ENCODE peak calls at places on chromosomes 6 and 20, in six cellular contexts. One of them, this sample, is unnamed.

GRCh38 chr20:17316316-17317038 is 89.6 kb downstream of the PCSK2 start:
- DNase-seq in breast epithelium: no peak
- DNase-seq in upper lobe of left lung: no peak
- DNase-seq in thoracic aorta: no peak
- DNase-seq in CD4-positive, alpha-beta memory T cell: no peak
- DNase-seq in NT2/D1: no peak
- DNase-seq in this sample: no peak

GRCh38 chr6:67201563-67201962 is 1433.5 kb upstream of the ADGRB3 start:
- DNase-seq in breast epithelium: no peak
- DNase-seq in upper lobe of left lung: no peak
- DNase-seq in thoracic aorta: no peak
- DNase-seq in CD4-positive, alpha-beta memory T cell: no peak
- DNase-seq in NT2/D1: no peak
- DNase-seq in this sample: no peak

GRCh38 chr6:164322533-164322932 is 908.0 kb downstream of the QKI start:
- DNase-seq in breast epithelium: no peak
- DNase-seq in upper lobe of left lung: no peak
- DNase-seq in thoracic aorta: no peak
- DNase-seq in CD4-positive, alpha-beta memory T cell: no peak
- DNase-seq in NT2/D1: no peak
- DNase-seq in this sample: no peak

GRCh38 chr6:140463312-140463710 is 1088.9 kb upstream of the CITED2 start:
- DNase-seq in breast epithelium: no peak
- DNase-seq in upper lobe of left lung: no peak
- DNase-seq in thoracic aorta: no peak
- DNase-seq in CD4-positive, alpha-beta memory T cell: no peak
- DNase-seq in NT2/D1: no peak
- DNase-seq in this sample: no peak

GRCh38 chr20:57829336-57829735 is 119.5 kb upstream of the PMEPA1 start:
- DNase-seq in breast epithelium: no peak
- DNase-seq in upper lobe of left lung: no peak
- DNase-seq in thoracic aorta: no peak
- DNase-seq in CD4-positive, alpha-beta memory T cell: no peak
- DNase-seq in NT2/D1: no peak
- DNase-seq in this sample: no peak

GRCh38 chr6:159701413-159701999 is 8.5 kb upstream of the SOD2 start:
- DNase-seq in breast epithelium: no peak
- DNase-seq in upper lobe of left lung: no peak
- DNase-seq in thoracic aorta: no peak
- DNase-seq in CD4-positive, alpha-beta memory T cell: no peak
- DNase-seq in NT2/D1: no peak
- DNase-seq in this sample: no peak

GRCh38 chr20:35443003-35443402 is 5.0 kb upstream of the GDF5 start:
- DNase-seq in breast epithelium: no peak
- DNase-seq in upper lobe of left lung: no peak
- DNase-seq in thoracic aorta: no peak
- DNase-seq in CD4-positive, alpha-beta memory T cell: no peak
- DNase-seq in NT2/D1: no peak
- DNase-seq in this sample: no peak

GRCh38 chr6:4564746-4565145 is 211.5 kb upstream of the CDYL start:
- DNase-seq in breast epithelium: no peak
- DNase-seq in upper lobe of left lung: no peak
- DNase-seq in thoracic aorta: no peak
- DNase-seq in CD4-positive, alpha-beta memory T cell: no peak
- DNase-seq in NT2/D1: no peak
- DNase-seq in this sample: no peak

GRCh38 chr20:57514273-57514751 is 10.6 kb downstream of the CTCFL start:
- DNase-seq in breast epithelium: peak; percentile 64
- DNase-seq in upper lobe of left lung: peak; percentile 70
- DNase-seq in thoracic aorta: no peak
- DNase-seq in CD4-positive, alpha-beta memory T cell: no peak
- DNase-seq in NT2/D1: peak; percentile 76
- DNase-seq in this sample: peak; percentile 82

GRCh38 chr20:47191074-47191673 is 165.3 kb downstream of the ZMYND8 start:
- DNase-seq in breast epithelium: no peak
- DNase-seq in upper lobe of left lung: no peak
- DNase-seq in thoracic aorta: no peak
- DNase-seq in CD4-positive, alpha-beta memory T cell: no peak
- DNase-seq in NT2/D1: no peak
- DNase-seq in this sample: peak; percentile 34

GRCh38 chr20:19838495-19838894 is 80.4 kb downstream of the RIN2 start:
- DNase-seq in breast epithelium: no peak
- DNase-seq in upper lobe of left lung: no peak
- DNase-seq in thoracic aorta: no peak
- DNase-seq in CD4-positive, alpha-beta memory T cell: no peak
- DNase-seq in NT2/D1: no peak
- DNase-seq in this sample: no peak

GRCh38 chr6:132246632-132247270 is 154.5 kb downstream of the MOXD1 start:
- DNase-seq in breast epithelium: no peak
- DNase-seq in upper lobe of left lung: no peak
- DNase-seq in thoracic aorta: no peak
- DNase-seq in CD4-positive, alpha-beta memory T cell: no peak
- DNase-seq in NT2/D1: no peak
- DNase-seq in this sample: no peak

GRCh38 chr20:1920252-1920651 is 25.0 kb downstream of the SIRPA start:
- DNase-seq in breast epithelium: no peak
- DNase-seq in upper lobe of left lung: no peak
- DNase-seq in thoracic aorta: no peak
- DNase-seq in CD4-positive, alpha-beta memory T cell: no peak
- DNase-seq in NT2/D1: no peak
- DNase-seq in this sample: no peak

GRCh38 chr6:143999406-143999805 is 8.7 kb downstream of the PLAGL1 start:
- DNase-seq in breast epithelium: no peak
- DNase-seq in upper lobe of left lung: no peak
- DNase-seq in thoracic aorta: no peak
- DNase-seq in CD4-positive, alpha-beta memory T cell: no peak
- DNase-seq in NT2/D1: no peak
- DNase-seq in this sample: no peak

GRCh38 chr6:39464067-39464466 is 141.6 kb upstream of the KCNK16 start:
- DNase-seq in breast epithelium: no peak
- DNase-seq in upper lobe of left lung: no peak
- DNase-seq in thoracic aorta: no peak
- DNase-seq in CD4-positive, alpha-beta memory T cell: no peak
- DNase-seq in NT2/D1: no peak
- DNase-seq in this sample: no peak

GRCh38 chr6:27237089-27237723 is 10.3 kb upstream of the PRSS16 start:
- DNase-seq in breast epithelium: no peak
- DNase-seq in upper lobe of left lung: no peak
- DNase-seq in thoracic aorta: no peak
- DNase-seq in CD4-positive, alpha-beta memory T cell: no peak
- DNase-seq in NT2/D1: no peak
- DNase-seq in this sample: peak; percentile 92

GRCh38 chr6:30258204-30258603 is 45.0 kb upstream of the TRIM26 start:
- DNase-seq in breast epithelium: no peak
- DNase-seq in upper lobe of left lung: no peak
- DNase-seq in thoracic aorta: no peak
- DNase-seq in CD4-positive, alpha-beta memory T cell: no peak
- DNase-seq in NT2/D1: no peak
- DNase-seq in this sample: no peak

GRCh38 chr20:58447733-58448391 is 58.8 kb downstream of the VAPB start:
- DNase-seq in breast epithelium: no peak
- DNase-seq in upper lobe of left lung: peak; percentile 51
- DNase-seq in thoracic aorta: no peak
- DNase-seq in CD4-positive, alpha-beta memory T cell: peak; percentile 33
- DNase-seq in NT2/D1: peak; percentile 49
- DNase-seq in this sample: peak; percentile 82

GRCh38 chr6:27295301-27296079 is 16.6 kb downstream of the POM121L2 start:
- DNase-seq in breast epithelium: no peak
- DNase-seq in upper lobe of left lung: no peak
- DNase-seq in thoracic aorta: no peak
- DNase-seq in CD4-positive, alpha-beta memory T cell: no peak
- DNase-seq in NT2/D1: no peak
- DNase-seq in this sample: peak; percentile 95

GRCh38 chr6:53731906-53732636 is 62.7 kb upstream of the LRRC1 start:
- DNase-seq in breast epithelium: no peak
- DNase-seq in upper lobe of left lung: no peak
- DNase-seq in thoracic aorta: no peak
- DNase-seq in CD4-positive, alpha-beta memory T cell: no peak
- DNase-seq in NT2/D1: no peak
- DNase-seq in this sample: no peak

GRCh38 chr20:21052686-21053001 is 53.5 kb downstream of the LINC00237 start:
- DNase-seq in breast epithelium: no peak
- DNase-seq in upper lobe of left lung: no peak
- DNase-seq in thoracic aorta: no peak
- DNase-seq in CD4-positive, alpha-beta memory T cell: no peak
- DNase-seq in NT2/D1: no peak
- DNase-seq in this sample: no peak

GRCh38 chr20:47747663-47748031 is 37.6 kb downstream of the SULF2 start:
- DNase-seq in breast epithelium: no peak
- DNase-seq in upper lobe of left lung: no peak
- DNase-seq in thoracic aorta: no peak
- DNase-seq in CD4-positive, alpha-beta memory T cell: no peak
- DNase-seq in NT2/D1: no peak
- DNase-seq in this sample: no peak

GRCh38 chr6:63140114-63140513 is 71.2 kb upstream of the FKBP1C start:
- DNase-seq in breast epithelium: no peak
- DNase-seq in upper lobe of left lung: no peak
- DNase-seq in thoracic aorta: no peak
- DNase-seq in CD4-positive, alpha-beta memory T cell: no peak
- DNase-seq in NT2/D1: no peak
- DNase-seq in this sample: no peak

GRCh38 chr6:14770572-14770971 is 475.3 kb upstream of the JARID2 start:
- DNase-seq in breast epithelium: no peak
- DNase-seq in upper lobe of left lung: no peak
- DNase-seq in thoracic aorta: no peak
- DNase-seq in CD4-positive, alpha-beta memory T cell: no peak
- DNase-seq in NT2/D1: no peak
- DNase-seq in this sample: no peak

GRCh38 chr20:62059926-62060630 is 5.6 kb downstream of the TAF4 start:
- DNase-seq in breast epithelium: no peak
- DNase-seq in upper lobe of left lung: peak; percentile 13
- DNase-seq in thoracic aorta: no peak
- DNase-seq in CD4-positive, alpha-beta memory T cell: no peak
- DNase-seq in NT2/D1: no peak
- DNase-seq in this sample: no peak

GRCh38 chr6:56101141-56101553 is 146.2 kb downstream of the COL21A1 start:
- DNase-seq in breast epithelium: no peak
- DNase-seq in upper lobe of left lung: peak; percentile 32
- DNase-seq in thoracic aorta: no peak
- DNase-seq in CD4-positive, alpha-beta memory T cell: no peak
- DNase-seq in NT2/D1: no peak
- DNase-seq in this sample: no peak

GRCh38 chr20:37263686-37264085 is 2.1 kb upstream of the GHRH start:
- DNase-seq in breast epithelium: no peak
- DNase-seq in upper lobe of left lung: no peak
- DNase-seq in thoracic aorta: no peak
- DNase-seq in CD4-positive, alpha-beta memory T cell: no peak
- DNase-seq in NT2/D1: no peak
- DNase-seq in this sample: no peak

GRCh38 chr20:37259865-37260264 is 1.7 kb downstream of the GHRH start:
- DNase-seq in breast epithelium: no peak
- DNase-seq in upper lobe of left lung: no peak
- DNase-seq in thoracic aorta: no peak
- DNase-seq in CD4-positive, alpha-beta memory T cell: no peak
- DNase-seq in NT2/D1: no peak
- DNase-seq in this sample: no peak

GRCh38 chr20:37259031-37259430 is 2.6 kb downstream of the GHRH start:
- DNase-seq in breast epithelium: no peak
- DNase-seq in upper lobe of left lung: no peak
- DNase-seq in thoracic aorta: no peak
- DNase-seq in CD4-positive, alpha-beta memory T cell: no peak
- DNase-seq in NT2/D1: no peak
- DNase-seq in this sample: peak; percentile 29

GRCh38 chr20:37262516-37262915 is 902 bp upstream of the GHRH start:
- DNase-seq in breast epithelium: no peak
- DNase-seq in upper lobe of left lung: no peak
- DNase-seq in thoracic aorta: no peak
- DNase-seq in CD4-positive, alpha-beta memory T cell: no peak
- DNase-seq in NT2/D1: no peak
- DNase-seq in this sample: no peak

DNA sequence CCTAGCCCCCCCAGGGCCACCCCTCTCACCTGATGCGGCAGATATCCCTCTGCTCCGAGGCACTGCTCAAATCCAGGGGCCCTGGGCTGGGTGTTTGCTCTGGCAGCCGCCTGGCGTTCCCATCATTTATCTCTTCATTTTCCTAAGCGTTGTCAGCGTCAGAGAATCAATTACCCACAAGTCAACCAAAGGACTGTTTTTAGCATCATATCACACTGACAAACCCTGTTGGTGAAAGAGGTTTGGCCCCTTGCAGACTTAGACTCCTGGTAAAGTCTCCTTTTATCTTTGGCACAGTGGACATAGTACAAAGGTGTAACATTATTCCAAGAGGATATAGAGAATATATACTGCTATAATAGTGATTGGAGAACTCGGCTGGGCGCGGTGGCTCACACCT is at the start of gene GHRH:
- DNase-seq in breast epithelium: no peak
- DNase-seq in upper lobe of left lung: no peak
- DNase-seq in thoracic aorta: no peak
- DNase-seq in CD4-positive, alpha-beta memory T cell: no peak
- DNase-seq in NT2/D1: no peak
- DNase-seq in this sample: no peak
- H3K27me3 ChIP-seq in breast epithelium: no peaks in the 10 kb centered on the region
- H3K27me3 ChIP-seq in upper lobe of left lung: no peaks in the 10 kb centered on the region
- H3K27me3 ChIP-seq in thoracic aorta: no peaks in the 10 kb centered on the region
- H3K27me3 ChIP-seq in CD4-positive, alpha-beta memory T cell: no peaks in the 10 kb centered on the region
- H3K27me3 ChIP-seq in NT2/D1: no peaks in the 10 kb centered on the region
- H3K27me3 ChIP-seq in this sample: no peaks in the 10 kb centered on the region

DNA sequence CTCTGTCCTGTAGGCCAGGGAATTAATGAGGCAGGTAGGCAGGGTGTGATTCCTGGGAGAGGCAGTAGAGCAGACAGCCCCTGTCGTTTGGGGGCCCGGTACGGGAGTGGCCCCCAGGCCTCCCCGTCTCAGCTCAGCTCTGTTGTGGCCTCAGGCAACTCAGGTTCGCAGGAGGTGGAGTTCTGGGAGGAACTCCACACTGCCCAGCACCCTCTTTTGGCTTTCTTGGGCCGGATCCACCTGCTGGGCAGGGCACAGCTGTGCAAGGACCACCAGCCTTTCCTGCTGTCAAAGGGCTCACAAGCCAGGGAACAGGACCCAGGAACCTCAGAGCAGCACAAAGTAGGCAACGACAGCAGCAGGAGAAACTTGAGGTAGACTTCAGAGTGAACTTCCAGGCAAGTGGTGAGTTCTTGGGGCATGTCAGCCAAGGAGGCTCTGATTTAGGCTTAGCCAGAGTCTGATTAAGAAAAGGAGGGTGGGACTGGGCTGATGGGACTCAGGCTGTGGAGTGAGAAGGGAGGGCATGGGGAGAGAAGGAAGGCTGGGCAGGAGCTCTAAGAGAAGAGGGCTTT is 36.9 kb downstream of the RAB44 start:
- DNase-seq in breast epithelium: no peak
- DNase-seq in upper lobe of left lung: no peak
- DNase-seq in thoracic aorta: no peak
- DNase-seq in CD4-positive, alpha-beta memory T cell: no peak
- DNase-seq in NT2/D1: no peak
- DNase-seq in this sample: no peak
- H3K27me3 ChIP-seq in breast epithelium: no peaks in the 10 kb centered on the region
- H3K27me3 ChIP-seq in upper lobe of left lung: no peaks in the 10 kb centered on the region
- H3K27me3 ChIP-seq in thoracic aorta: no peaks in the 10 kb centered on the region
- H3K27me3 ChIP-seq in CD4-positive, alpha-beta memory T cell: no peaks in the 10 kb centered on the region
- H3K27me3 ChIP-seq in NT2/D1: no peaks in the 10 kb centered on the region
- H3K27me3 ChIP-seq in this sample: no peaks in the 10 kb centered on the region

GRCh38 chr6:819122-819521 is 126.2 kb upstream of the EXOC2 start:
- DNase-seq in breast epithelium: no peak
- DNase-seq in upper lobe of left lung: no peak
- DNase-seq in thoracic aorta: no peak
- DNase-seq in CD4-positive, alpha-beta memory T cell: no peak
- DNase-seq in NT2/D1: no peak
- DNase-seq in this sample: no peak
- H3K27me3 ChIP-seq in breast epithelium: no peaks in the 10 kb centered on the region
- H3K27me3 ChIP-seq in upper lobe of left lung: no peaks in the 10 kb centered on the region
- H3K27me3 ChIP-seq in thoracic aorta: no peaks in the 10 kb centered on the region
- H3K27me3 ChIP-seq in CD4-positive, alpha-beta memory T cell: no peaks in the 10 kb centered on the region
- H3K27me3 ChIP-seq in NT2/D1: no peaks in the 10 kb centered on the region
- H3K27me3 ChIP-seq in this sample: no peaks in the 10 kb centered on the region

GRCh38 chr20:44034451-44034850 is 119.8 kb downstream of the TOX2 start:
- DNase-seq in breast epithelium: no peak
- DNase-seq in upper lobe of left lung: no peak
- DNase-seq in thoracic aorta: no peak
- DNase-seq in CD4-positive, alpha-beta memory T cell: no peak
- DNase-seq in NT2/D1: no peak
- DNase-seq in this sample: no peak
- H3K27me3 ChIP-seq in breast epithelium: no peaks in the 10 kb centered on the region
- H3K27me3 ChIP-seq in upper lobe of left lung: no peaks in the 10 kb centered on the region
- H3K27me3 ChIP-seq in thoracic aorta: no peaks in the 10 kb centered on the region
- H3K27me3 ChIP-seq in CD4-positive, alpha-beta memory T cell: no peaks in the 10 kb centered on the region
- H3K27me3 ChIP-seq in NT2/D1: no peaks in the 10 kb centered on the region
- H3K27me3 ChIP-seq in this sample: no peaks in the 10 kb centered on the region